ENCODE peak calls at places on chromosomes 2 and 18, in ten cellular contexts. C is heart left ventricle; M is small intestine; R is colonic mucosa; Z is RWPE2; P is hepatocyte; S is effector memory CD4-positive, alpha-beta T cell; X is K562; D is aorta; Q is endodermal cell. N is an unnamed sample.
A peak's percentile ranks its signal among the peaks of the same experiment; 100 is the strongest.

GRCh38 chr2:86079981-86080911 is 25.4 kb downstream of the POLR1A start:
- DNase-seq in C (peak; percentile 80), M (peak; percentile 96), R (peak; percentile 83), Z (no peak), P (peak; percentile 92), S (peak; percentile 72), X (peak; percentile 60), D (peak; percentile 89), Q (peak; percentile 92), N (peak; percentile 20)

GRCh38 chr2:3581367-3582262 is 6.6 kb downstream of the RPS7 start:
- DNase-seq in C (no peak), M (peak; percentile 30), R (no peak), Z (no peak), P (no peak), S (no peak), X (no peak), D (no peak), Q (no peak), N (no peak)

GRCh38 chr18:45775241-45775676 is 50.2 kb upstream of the SIGLEC15 start:
- DNase-seq in C (peak; percentile 81), M (peak; percentile 79), R (peak; percentile 69), Z (no peak), P (peak; percentile 52), S (no peak), X (peak; percentile 18), D (peak; percentile 86), Q (peak; percentile 91), N (peak; percentile 47)

GRCh38 chr2:100603414-100603813 is 40.6 kb downstream of the PDCL3 start:
- DNase-seq in C (no peak), M (no peak), R (no peak), Z (no peak), P (no peak), S (no peak), X (no peak), D (no peak), Q (no peak), N (no peak)

GRCh38 chr2:55885129-55885943 is 38.2 kb downstream of the EFEMP1 start:
- DNase-seq in C (no peak), M (no peak), R (no peak), Z (no peak), P (peak; percentile 38), S (no peak), X (no peak), D (peak; percentile 67), Q (no peak), N (no peak)

GRCh38 chr2:56348382-56348781 is 164.6 kb downstream of the CCDC85A start:
- DNase-seq in C (no peak), M (no peak), R (no peak), Z (no peak), P (peak; percentile 4), S (no peak), X (no peak), D (no peak), Q (no peak), N (no peak)

GRCh38 chr2:17839959-17840358 is 23.7 kb downstream of the MSGN1 start:
- DNase-seq in C (no peak), M (no peak), R (no peak), Z (no peak), P (no peak), S (no peak), X (no peak), D (no peak), Q (no peak), N (no peak)

GRCh38 chr2:51711761-51712160 is 679.8 kb upstream of the NRXN1 start:
- DNase-seq in C (no peak), M (no peak), R (no peak), Z (no peak), P (no peak), S (no peak), X (no peak), D (no peak), Q (no peak), N (no peak)

GRCh38 chr18:22067682-22068081 is 101.7 kb upstream of the GATA6 start:
- DNase-seq in C (no peak), M (peak; percentile 30), R (no peak), Z (no peak), P (no peak), S (no peak), X (no peak), D (no peak), Q (no peak), N (no peak)

GRCh38 chr2:11554430-11554764 is 20.6 kb downstream of the GREB1 start:
- DNase-seq in C (no peak), M (no peak), R (no peak), Z (no peak), P (no peak), S (no peak), X (no peak), D (no peak), Q (no peak), N (no peak)

GRCh38 chr2:36556847-36557246 is 41.1 kb downstream of the FEZ2 start:
- DNase-seq in C (no peak), M (no peak), R (no peak), Z (no peak), P (no peak), S (no peak), X (no peak), D (no peak), Q (no peak), N (no peak)

GRCh38 chr2:128155970-128156369 is 65.0 kb downstream of the UGGT1 start:
- DNase-seq in C (no peak), M (no peak), R (no peak), Z (no peak), P (no peak), S (no peak), X (no peak), D (no peak), Q (no peak), N (no peak)

GRCh38 chr2:109335586-109336266 is 206.7 kb downstream of the SH3RF3 start:
- DNase-seq in C (no peak), M (no peak), R (no peak), Z (no peak), P (no peak), S (no peak), X (no peak), D (no peak), Q (no peak), N (no peak)

GRCh38 chr2:11559066-11559785 is 25.4 kb downstream of the GREB1 start:
- DNase-seq in C (no peak), M (no peak), R (no peak), Z (peak; percentile 26), P (no peak), S (no peak), X (no peak), D (no peak), Q (no peak), N (no peak)

GRCh38 chr2:33077316-33077715 is 130.6 kb downstream of the LTBP1 start:
- DNase-seq in C (no peak), M (no peak), R (no peak), Z (no peak), P (no peak), S (no peak), X (no peak), D (no peak), Q (no peak), N (no peak)

GRCh38 chr2:33077841-33078240 is 131.1 kb downstream of the LTBP1 start:
- DNase-seq in C (no peak), M (no peak), R (no peak), Z (no peak), P (no peak), S (no peak), X (no peak), D (no peak), Q (no peak), N (no peak)

GRCh38 chr2:33071591-33071990 is 124.8 kb downstream of the LTBP1 start:
- DNase-seq in C (no peak), M (no peak), R (no peak), Z (no peak), P (no peak), S (no peak), X (no peak), D (no peak), Q (no peak), N (no peak)

GRCh38 chr2:33073018-33073417 is 126.3 kb downstream of the LTBP1 start:
- DNase-seq in C (no peak), M (no peak), R (no peak), Z (no peak), P (no peak), S (no peak), X (no peak), D (no peak), Q (no peak), N (no peak)

DNA sequence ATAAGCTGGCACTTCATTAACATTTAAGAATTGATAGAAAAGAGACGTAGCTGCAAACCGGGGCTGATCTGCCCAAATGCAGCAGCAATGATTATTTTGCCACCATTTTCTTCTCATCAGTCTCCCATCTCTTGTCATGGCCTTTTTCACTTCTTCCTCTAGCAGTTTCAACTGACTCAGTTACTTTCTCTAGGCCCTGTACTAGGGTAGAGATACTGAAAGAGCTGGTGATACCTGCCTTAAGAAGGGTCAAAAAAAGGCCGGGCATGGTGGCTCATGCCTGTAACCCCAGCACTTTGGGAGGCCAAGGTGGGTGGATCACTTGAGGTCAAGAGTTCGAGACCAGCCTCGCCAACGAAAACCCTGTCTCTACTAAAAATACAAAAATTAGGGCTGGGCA is 127.4 kb downstream of the LTBP1 start:
- DNase-seq in C (no peak), M (no peak), R (no peak), Z (no peak), P (no peak), S (no peak), X (no peak), D (no peak), Q (no peak), N (no peak)
- H3K4me3 ChIP-seq in C (no peak overlapping the region), M (no peak overlapping the region), R (no peak overlapping the region), Z (no peak overlapping the region), P (no peak overlapping the region), S (no peak overlapping the region), X (no peak overlapping the region), D (no peak overlapping the region), Q (no peak overlapping the region), N (no peak overlapping the region)

DNA sequence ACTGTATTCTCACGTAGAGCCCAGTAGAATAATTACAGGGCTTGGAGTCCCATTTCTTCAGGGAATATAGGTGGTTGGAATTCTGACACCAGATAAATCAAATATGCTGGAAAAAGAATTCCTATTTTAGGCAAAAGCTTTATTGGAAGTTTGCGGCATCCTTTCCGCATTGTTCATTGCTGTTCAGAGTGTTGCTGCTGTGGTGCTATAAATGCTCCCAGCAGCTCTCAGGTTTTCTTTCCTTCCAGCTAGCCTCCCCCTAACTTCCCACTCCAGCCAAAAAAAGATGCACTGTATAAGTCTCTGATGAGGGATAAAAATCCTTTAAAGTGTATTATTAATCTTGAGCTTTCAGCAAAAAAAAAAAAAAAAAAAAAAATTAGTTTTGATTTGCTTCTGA is 25.5 kb upstream of the POLR1B start:
- DNase-seq in C (no peak), M (no peak), R (no peak), Z (no peak), P (no peak), S (no peak), X (no peak), D (no peak), Q (no peak), N (no peak)
- H3K27ac ChIP-seq in C (no peak overlapping the region), M (no peak overlapping the region), R (no peak overlapping the region), Z (no peak overlapping the region), P (no peak overlapping the region), S (no peak overlapping the region), X (no peak overlapping the region), D (no peak overlapping the region), Q (no peak overlapping the region), N (no peak overlapping the region)

GRCh38 chr2:228845162-228845910 is 425.8 kb downstream of the PID1 start:
- DNase-seq in C (no peak), M (no peak), R (no peak), Z (no peak), P (no peak), S (no peak), X (no peak), D (no peak), Q (no peak), N (no peak)
- H3K9me3 ChIP-seq in C (no peaks in the 10 kb centered on the region), M (no peaks in the 10 kb centered on the region), R (no peaks in the 10 kb centered on the region), Z (no peaks in the 10 kb centered on the region), P (no peaks in the 10 kb centered on the region), S (no peaks in the 10 kb centered on the region), X (no peaks in the 10 kb centered on the region), D (no peaks in the 10 kb centered on the region), Q (no peaks in the 10 kb centered on the region), N (no peaks in the 10 kb centered on the region)

GRCh38 chr2:170142502-170142901 is 35.4 kb upstream of the MYO3B start:
- DNase-seq in C (no peak), M (no peak), R (no peak), Z (no peak), P (no peak), S (no peak), X (no peak), D (no peak), Q (no peak), N (no peak)
- H3K4me3 ChIP-seq in C (no peak overlapping the region), M (no peak overlapping the region), R (no peak overlapping the region), Z (no peak overlapping the region), P (no peak overlapping the region), S (no peak overlapping the region), X (no peak overlapping the region), D (no peak overlapping the region), Q (no peak overlapping the region), N (no peak overlapping the region)